ENCODE peak calls at places on chromosome 5, in five cellular contexts. Z is neural crest cell; P is mammary epithelial cell; Q is activated gamma-delta T cell treated with anti-CD3 and anti-CD28 coated beads, Interleukin-2, amount 50 U/mL, for 16 hours; V is AG10803. G is an unnamed sample.

GRCh38 chr5:6542421-6543345 is 90.2 kb downstream of the NSUN2 start:
- DNase-seq in Z (no peak), P (no peak), V (no peak), Q (no peak), G (no peak)

GRCh38 chr5:92019376-92019990 is 636.4 kb upstream of the ARRDC3 start:
- DNase-seq in Q (no peak), P (peak), Z (no peak), V (no peak), G (no peak)

GRCh38 chr5:39986614-39987013 is 561.8 kb upstream of the DAB2 start:
- DNase-seq in V (peak), Z (no peak), P (no peak), Q (no peak), G (peak)

GRCh38 chr5:76299592-76299991 is 103.5 kb upstream of the IQGAP2 start:
- DNase-seq in P (no peak), V (no peak), Q (no peak), Z (no peak), G (no peak)

GRCh38 chr5:169548315-169548714 is 35.3 kb upstream of the SPDL1 start:
- DNase-seq in V (peak), Q (no peak), Z (no peak), P (peak), G (peak)

GRCh38 chr5:113068559-113068958 is 92.0 kb downstream of the DCP2 start:
- DNase-seq in P (no peak), Z (no peak), V (no peak), Q (no peak), G (no peak)

GRCh38 chr5:135216072-135216812 is 182.2 kb upstream of the PITX1 start:
- DNase-seq in Q (no peak), V (no peak), Z (no peak), P (no peak), G (no peak)

GRCh38 chr5:156391139-156391538 is 64.2 kb downstream of the SGCD start:
- DNase-seq in V (peak), Q (no peak), Z (no peak), P (no peak), G (no peak)

GRCh38 chr5:89595065-89595464 is 712.1 kb upstream of the MEF2C start:
- DNase-seq in P (no peak), Q (no peak), V (peak), Z (no peak), G (no peak)

GRCh38 chr5:6081727-6082210 is 296.6 kb downstream of the MED10 start:
- DNase-seq in V (no peak), Z (no peak), Q (no peak), P (no peak), G (no peak)

GRCh38 chr5:180366303-180366702 is 13.2 kb upstream of the GFPT2 start:
- DNase-seq in V (peak), Z (no peak), Q (no peak), P (no peak), G (peak)

GRCh38 chr5:154479160-154479943 is 1.3 kb upstream of the HAND1 start:
- DNase-seq in Z (no peak), Q (no peak), P (no peak), V (no peak), G (no peak)

GRCh38 chr5:65861830-65862241 is 64.5 kb upstream of the ERBIN start:
- DNase-seq in Q (no peak), V (peak), P (peak), Z (no peak), G (peak)

GRCh38 chr5:138605254-138605972 is 30.2 kb upstream of the HSPA9 start:
- DNase-seq in Z (no peak), V (no peak), P (no peak), Q (no peak), G (no peak)

GRCh38 chr5:163978897-163979296 is 473.5 kb downstream of the MAT2B start:
- DNase-seq in Q (no peak), P (no peak), Z (no peak), V (no peak), G (no peak)

GRCh38 chr5:147567917-147568598 is 58.2 kb upstream of the DPYSL3 start:
- DNase-seq in Q (no peak), Z (no peak), P (peak), V (peak), G (no peak)

GRCh38 chr5:4480528-4481404 is 659.4 kb upstream of the ADAMTS16 start:
- DNase-seq in Z (no peak), P (no peak), V (no peak), Q (no peak), G (no peak)

GRCh38 chr5:135138116-135138850 is 104.3 kb upstream of the PITX1 start:
- DNase-seq in Z (no peak), V (no peak), P (peak), Q (no peak), G (no peak)

GRCh38 chr5:1091632-1092031 is 20.2 kb downstream of the SLC12A7 start:
- DNase-seq in Z (no peak), P (no peak), Q (no peak), V (no peak), G (no peak)

G was measured in stromal cell of bone marrow.